ENCODE peak calls at places on chromosomes 7 and 10, in four cellular contexts. A is H9, W is colonic mucosa, Q is Calu3. S is an unnamed sample.

GRCh38 chr7:107661081-107661864 is 645 bp downstream of the SLC26A4 start:
- DNase-seq in W (peak), Q (peak), A (peak), S (peak)

GRCh38 chr7:132708501-132708900 is 132.2 kb upstream of the PLXNA4 start:
- DNase-seq in A (no peak), W (no peak), Q (no peak), S (no peak)

GRCh38 chr7:79377097-79377496 is 76.4 kb downstream of the MAGI2 start:
- DNase-seq in W (no peak), A (no peak), Q (no peak), S (no peak)

GRCh38 chr10:3066317-3066931 is 924 bp upstream of the PFKP start:
- DNase-seq in A (no peak), W (no peak), Q (no peak), S (no peak)

GRCh38 chr7:95509199-95509598 is 23.5 kb downstream of the ASB4 start:
- DNase-seq in Q (no peak), W (no peak), A (peak), S (peak)

GRCh38 chr10:11162828-11163599 is 145.3 kb downstream of the CELF2 start:
- DNase-seq in Q (no peak), A (no peak), W (peak), S (no peak)

GRCh38 chr7:41113663-41114062 is 589.2 kb downstream of the INHBA start:
- DNase-seq in Q (no peak), W (no peak), A (no peak), S (no peak)

GRCh38 chr10:26839966-26840627 is 20.7 kb downstream of the ABI1 start:
- DNase-seq in A (no peak), W (no peak), Q (no peak), S (no peak)

GRCh38 chr10:6738464-6738824 is 158.4 kb upstream of the PRKCQ start:
- DNase-seq in Q (no peak), A (no peak), W (no peak), S (no peak)

GRCh38 chr10:12443026-12443425 is 93.7 kb downstream of the CAMK1D start:
- DNase-seq in W (no peak), Q (no peak), A (no peak), S (no peak)

GRCh38 chr7:13551503-13551902 is 438.0 kb downstream of the ETV1 start:
- DNase-seq in Q (no peak), W (no peak), A (no peak), S (no peak)

GRCh38 chr10:30088178-30088577 is 28.8 kb upstream of the JCAD start:
- DNase-seq in A (no peak), W (no peak), Q (no peak), S (no peak)

GRCh38 chr7:128108641-128109423 is 77.6 kb upstream of the LRRC4 start:
- DNase-seq in Q (no peak), W (no peak), A (no peak), S (no peak)

GRCh38 chr7:90931996-90932912 is 332.0 kb upstream of the FZD1 start:
- DNase-seq in W (no peak), Q (no peak), A (no peak), S (no peak)

GRCh38 chr7:128352138-128352537 is 8.4 kb upstream of the RBM28 start:
- DNase-seq in W (no peak), A (peak), Q (no peak), S (no peak)

GRCh38 chr10:33335550-33335799 is 1.0 kb upstream of the NRP1 start:
- DNase-seq in A (peak), W (no peak), Q (no peak), S (no peak)

GRCh38 chr7:142338633-142339501 is 81.0 kb upstream of the PRSS58 start:
- DNase-seq in A (peak), W (no peak), Q (no peak), S (peak)
- TF ChIP-seq CTCF in A (peak), W (no peak), Q (no peak), S (peak)

GRCh38 chr10:74164641-74165529 is 13.9 kb downstream of the ADK start:
- DNase-seq in W (no peak), Q (no peak), A (no peak), S (no peak)
- TF ChIP-seq CTCF in W (no peak), Q (no peak), A (no peak), S (no peak)

GRCh38 chr10:69961864-69962745 is 90.5 kb upstream of the MACROH2A2 start:
- DNase-seq in A (peak), Q (no peak), W (peak), S (no peak)

GRCh38 chr10:69960606-69961167 is 92.0 kb upstream of the MACROH2A2 start:
- DNase-seq in A (peak), Q (no peak), W (peak), S (no peak)

GRCh38 chr10:69962746-69963135 is 89.9 kb upstream of the MACROH2A2 start:
- DNase-seq in A (no peak), W (no peak), Q (no peak), S (no peak)

GRCh38 chr10:69959911-69960310 is 92.7 kb upstream of the MACROH2A2 start:
- DNase-seq in Q (no peak), A (no peak), W (peak), S (no peak)

GRCh38 chr10:69961168-69961863 is 91.3 kb upstream of the MACROH2A2 start:
- DNase-seq in Q (peak), A (peak), W (peak), S (no peak)
- TF ChIP-seq CTCF in Q (peak), A (peak), W (peak), S (peak)

DNA sequence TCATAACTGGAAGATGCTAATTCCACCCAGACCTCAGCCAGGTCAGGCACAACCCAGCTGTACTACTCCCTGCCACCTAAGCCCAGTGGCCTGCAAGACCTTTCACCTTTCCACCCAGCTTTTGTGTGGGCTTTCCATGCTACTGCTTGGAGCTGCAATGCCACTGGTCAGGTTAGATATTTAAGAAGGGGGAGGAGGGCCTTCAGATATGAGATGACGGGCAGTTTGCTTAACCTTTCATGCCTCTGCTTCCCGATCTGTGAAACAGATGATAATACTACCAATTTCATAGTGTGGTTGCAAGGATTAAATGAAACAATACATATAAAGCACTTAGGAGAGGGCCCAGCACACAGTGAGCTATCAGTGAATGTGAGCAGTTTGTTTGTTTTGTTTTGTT is 20.9 kb downstream of the STOX1 start:
- DNase-seq in W (no peak), A (no peak), Q (no peak), S (no peak)
- TF ChIP-seq CTCF in W (no peak), A (no peak), Q (no peak), S (no peak)

GRCh38 chr7:101220295-101220694 is 2.3 kb downstream of the ZNHIT1 start:
- DNase-seq in W (no peak), A (no peak), Q (no peak), S (no peak)

GRCh38 chr7:101216001-101216859 is 1.2 kb downstream of the PLOD3 start:
- DNase-seq in A (no peak), W (peak), Q (no peak), S (no peak)

GRCh38 chr7:101218236-101219130 is 518 bp downstream of the ZNHIT1 start:
- DNase-seq in Q (no peak), A (no peak), W (no peak), S (no peak)

GRCh38 chr7:101216860-101217387 is 457 bp downstream of the PLOD3 start:
- DNase-seq in A (no peak), Q (no peak), W (no peak), S (no peak)

DNA sequence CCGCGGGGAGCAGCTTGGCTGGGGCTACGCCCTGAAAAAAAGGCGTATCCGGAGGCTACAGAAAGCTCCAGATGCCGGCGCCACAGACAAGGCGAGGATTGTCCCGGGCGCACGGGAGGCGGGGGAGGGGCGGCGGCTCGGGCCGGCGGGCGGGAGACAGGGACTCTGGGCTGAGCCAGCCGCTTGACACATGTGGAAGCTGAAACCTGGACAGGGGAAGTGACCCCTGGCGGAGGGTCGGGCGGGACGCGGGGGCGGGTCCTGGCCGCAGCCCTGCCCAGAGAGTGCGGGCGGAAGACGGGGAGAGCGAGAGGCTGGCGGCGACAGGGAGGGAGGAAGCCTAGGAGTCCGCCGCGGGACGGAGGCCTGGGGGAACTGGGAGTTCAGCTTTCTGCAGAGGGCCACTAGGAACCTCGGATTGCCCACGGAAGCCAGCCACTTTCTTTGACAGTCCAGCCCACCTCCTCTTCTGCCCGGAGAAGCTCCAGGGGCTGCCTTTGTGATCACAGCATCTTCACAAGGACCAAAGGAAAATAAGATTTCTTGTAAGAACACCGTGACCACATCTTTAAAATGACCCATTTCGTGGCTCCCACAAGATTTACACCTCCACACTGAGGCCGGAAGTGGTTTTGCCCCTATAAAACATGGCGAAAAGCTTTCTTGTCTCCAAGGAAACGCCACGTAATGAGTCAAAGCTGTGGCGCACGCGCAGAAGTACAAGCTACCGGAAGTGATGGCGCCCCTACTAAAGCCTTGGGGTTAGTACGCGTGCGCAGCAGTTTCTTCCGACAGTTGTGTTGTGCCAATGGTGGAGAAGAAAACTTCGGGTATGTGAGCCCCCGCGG is at the start of the genes PLOD3 and ZNHIT1:
- DNase-seq in W (peak), A (peak), Q (peak), S (peak)
- TF ChIP-seq CTCF in W (no peak), A (peak), Q (peak), S (peak)

DNA sequence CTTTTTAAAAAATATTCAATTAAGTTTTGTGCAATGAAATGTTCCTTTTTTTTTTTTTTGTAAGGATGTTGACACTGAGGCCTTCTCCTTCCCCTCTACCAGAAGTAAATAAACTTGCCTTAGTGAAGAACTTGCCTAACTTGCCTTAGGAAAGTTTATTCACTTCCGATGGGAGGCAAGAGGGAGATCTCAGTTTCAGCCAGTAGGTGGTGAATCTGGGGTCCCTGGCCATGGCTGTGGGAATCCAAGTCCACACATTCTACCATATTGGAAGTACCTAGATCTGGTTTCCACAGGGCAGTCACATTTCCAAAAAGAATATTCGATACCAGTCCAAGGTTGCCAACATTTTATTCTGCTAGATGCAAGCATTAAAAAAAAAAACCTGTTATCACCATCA is 270.9 kb downstream of the CCSER2 start:
- DNase-seq in Q (no peak), A (no peak), W (no peak), S (no peak)
- TF ChIP-seq CTCF in Q (no peak), A (peak), W (no peak), S (no peak)

GRCh38 chr7:142556745-142557144 is 192.5 kb upstream of the PRSS1 start:
- DNase-seq in A (peak), W (no peak), Q (peak), S (peak)
- TF ChIP-seq CTCF in A (peak), W (no peak), Q (no peak), S (peak)

GRCh38 chr10:5163487-5163886 is 21.5 kb downstream of the AKR1C8 start:
- DNase-seq in A (no peak), Q (no peak), W (no peak), S (no peak)
- TF ChIP-seq CTCF in A (no peak), Q (no peak), W (no peak), S (no peak)

DNA sequence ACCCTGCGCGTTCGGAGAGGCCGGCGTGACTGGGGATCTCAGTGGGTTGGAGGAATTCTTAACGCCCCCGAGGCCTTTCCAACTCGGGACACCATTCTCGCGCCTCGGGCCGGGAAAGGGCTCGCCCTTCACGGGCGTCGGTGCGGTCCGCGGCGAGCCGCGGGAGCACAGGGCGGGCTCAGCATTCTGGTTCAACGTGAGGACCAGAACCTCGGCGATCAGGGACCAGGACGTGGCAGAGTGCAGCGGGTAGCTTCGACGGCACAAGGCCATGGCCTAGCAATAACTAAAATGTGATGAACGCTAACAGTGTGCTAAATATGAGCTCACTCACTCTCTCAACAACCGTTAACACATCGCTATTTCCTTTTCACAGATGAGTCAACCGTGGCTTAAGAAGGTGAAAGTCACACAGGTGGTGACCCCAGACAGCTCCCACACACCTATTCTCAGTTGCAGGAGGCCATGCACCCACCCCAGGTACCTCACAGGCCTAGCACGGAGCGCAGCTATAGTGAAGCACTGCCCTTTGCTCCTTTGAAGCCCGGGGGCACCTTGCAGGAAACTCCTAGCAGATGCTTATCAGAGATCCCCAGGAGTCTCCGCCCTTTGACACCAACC is 4.5 kb upstream of the EMX2 start:
- DNase-seq in A (no peak), W (no peak), Q (no peak), S (no peak)
- TF ChIP-seq CTCF in A (no peak), W (no peak), Q (no peak), S (no peak)

GRCh38 chr10:31124852-31125251 is 93.2 kb upstream of the ZNF438 start:
- DNase-seq in A (no peak), W (no peak), Q (no peak), S (no peak)

GRCh38 chr10:31121074-31121685 is 89.5 kb upstream of the ZNF438 start:
- DNase-seq in Q (no peak), A (no peak), W (no peak), S (no peak)

GRCh38 chr10:31120392-31120791 is 88.7 kb upstream of the ZNF438 start:
- DNase-seq in A (no peak), W (no peak), Q (no peak), S (no peak)

GRCh38 chr10:31123946-31124345 is 92.3 kb upstream of the ZNF438 start:
- DNase-seq in A (no peak), W (no peak), Q (no peak), S (no peak)

GRCh38 chr10:31121797-31122586 is 90.3 kb upstream of the ZNF438 start:
- DNase-seq in W (no peak), A (no peak), Q (no peak), S (no peak)
- TF ChIP-seq CTCF in W (no peak), A (no peak), Q (no peak), S (no peak)

S was measured in LNCaP clone FGC.